ENCODE peak calls at places on chromosomes 16 and 17, in four cellular contexts. V is uterus, O is GM10248, K is fibroblast of pulmonary artery. D is an unnamed sample.

GRCh38 chr17:17304521-17304985 is 1.4 kb downstream of the NT5M start:
- DNase-seq in V (no peak), O (no peak), K (no peak), D (no peak)

GRCh38 chr16:10514369-10515055 is 65.9 kb downstream of the EMP2 start:
- DNase-seq in V (peak; percentile 57), O (peak; percentile 54), K (peak; percentile 82), D (peak; percentile 39)

GRCh38 chr17:61205931-61206330 is 193.7 kb upstream of the TBX2 start:
- DNase-seq in V (no peak), O (no peak), K (no peak), D (no peak)

GRCh38 chr16:676565-677297 is 1.3 kb downstream of the RHBDL1 start:
- DNase-seq in V (no peak), O (no peak), K (no peak), D (no peak)

GRCh38 chr16:13402601-13403000 is 501.2 kb downstream of the SHISA9 start:
- DNase-seq in V (no peak), O (no peak), K (no peak), D (no peak)

GRCh38 chr16:74505011-74505410 is 83.7 kb upstream of the CLEC18B start:
- DNase-seq in V (no peak), O (no peak), K (no peak), D (no peak)

GRCh38 chr16:10949424-10949970 is 5.1 kb downstream of the CLEC16A start:
- DNase-seq in V (no peak), O (no peak), K (peak; percentile 39), D (no peak)

GRCh38 chr16:59295474-59295873 is 561.4 kb upstream of the GOT2 start:
- DNase-seq in V (no peak), O (no peak), K (no peak), D (no peak)

GRCh38 chr17:66580178-66580577 is 254.7 kb upstream of the CACNG5 start:
- DNase-seq in V (peak; percentile 58), O (no peak), K (peak; percentile 40), D (no peak)

GRCh38 chr17:61701334-61701733 is 110.3 kb upstream of the NACA2 start:
- DNase-seq in V (no peak), O (no peak), K (no peak), D (no peak)

GRCh38 chr17:58311429-58311894 is 17.1 kb downstream of the TSPOAP1 start:
- DNase-seq in V (no peak), O (no peak), K (no peak), D (no peak)

GRCh38 chr17:31095239-31096105 is 695 bp downstream of the NF1 start:
- DNase-seq in V (peak; percentile 61), O (peak; percentile 50), K (peak; percentile 37), D (no peak)

GRCh38 chr17:28196637-28197036 is 122.4 kb upstream of the TMEM97 start:
- DNase-seq in V (no peak), O (no peak), K (no peak), D (no peak)

GRCh38 chr17:48546924-48547838 is 2.3 kb upstream of the HOXB2 start:
- DNase-seq in V (peak; percentile 81), O (no peak), K (no peak), D (no peak)

GRCh38 chr16:68062910-68063393 is 22.2 kb upstream of the NFATC3 start:
- DNase-seq in V (no peak), O (no peak), K (no peak), D (no peak)

DNA sequence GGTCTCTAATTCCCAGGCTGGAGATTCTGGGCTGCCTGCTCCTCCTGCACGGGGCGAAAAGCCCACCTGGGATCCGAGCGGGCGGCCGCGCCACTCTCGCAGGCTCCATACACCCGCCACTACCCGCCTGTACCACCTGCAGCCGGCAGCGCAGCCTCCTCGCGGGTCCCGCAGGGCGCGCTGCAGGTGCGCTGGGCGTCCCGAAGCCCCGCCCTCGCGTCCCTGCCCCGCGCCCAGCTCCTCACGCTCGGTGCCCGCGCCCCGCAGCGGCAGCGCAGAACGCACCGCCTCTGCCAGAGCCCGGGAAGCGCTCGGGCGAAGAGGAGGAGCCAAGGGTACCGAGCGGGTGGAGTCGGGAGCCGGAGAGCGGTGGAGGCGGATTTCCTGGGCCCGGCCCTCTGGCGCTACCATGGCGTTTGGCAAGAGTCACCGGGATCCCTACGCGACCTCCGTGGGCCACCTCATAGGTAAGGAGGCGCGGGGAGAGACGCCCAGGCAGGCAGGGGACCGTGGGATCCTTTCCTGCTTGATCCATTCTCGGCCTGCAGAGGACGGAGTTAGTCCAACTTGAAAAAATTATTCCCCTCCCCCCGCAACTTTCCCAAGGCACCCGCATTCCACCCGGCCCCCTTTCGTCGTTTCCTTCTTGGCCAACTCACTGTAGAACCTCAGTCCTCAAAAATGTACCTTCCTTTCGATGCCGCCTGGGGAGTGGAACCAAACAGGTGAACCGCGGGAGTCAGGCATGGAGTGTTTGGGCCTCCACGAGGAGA is at the start of gene TOM1L1:
- DNase-seq in V (peak; percentile 34), O (peak; percentile 24), K (peak; percentile 55), D (no peak)
- TF ChIP-seq CTCF in V (no peak), O (no peak), K (peak; percentile 9), D (no peak)

DNA sequence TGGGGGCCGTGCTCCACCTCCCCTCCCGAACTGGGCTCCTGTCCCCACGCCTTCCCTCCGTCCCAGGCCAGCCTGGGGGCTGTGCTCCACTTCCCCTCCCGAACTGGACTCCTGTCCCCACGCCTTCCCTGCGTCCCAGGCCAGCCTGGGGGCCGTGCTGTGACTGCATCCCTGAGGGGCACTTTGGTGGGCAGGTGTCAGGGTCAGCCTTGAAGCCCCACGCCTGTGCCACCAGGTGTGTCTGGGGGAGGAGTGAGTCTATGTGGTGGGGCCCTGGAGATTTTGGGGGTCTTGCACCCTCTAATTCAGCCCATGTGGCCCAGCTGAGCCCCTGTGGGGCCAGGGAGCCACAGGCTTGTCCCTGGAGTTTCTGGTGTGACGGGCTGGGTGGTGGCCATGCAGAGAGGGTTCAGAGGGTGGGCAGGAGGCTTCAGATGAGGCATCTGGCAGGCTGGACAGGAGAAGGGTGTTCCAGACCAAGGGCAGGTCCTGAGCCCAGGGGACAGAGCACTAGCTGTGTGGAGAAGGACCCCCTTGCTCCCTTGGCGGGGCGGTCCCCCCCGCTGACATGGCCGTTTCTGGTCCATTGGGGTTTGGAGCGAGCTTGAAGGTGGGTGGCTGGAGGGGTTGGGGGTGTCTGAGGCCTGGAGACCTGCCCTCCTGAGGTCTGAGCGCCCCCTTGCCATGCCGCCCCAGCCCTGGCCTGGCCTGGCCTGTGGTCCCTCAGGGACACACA is 8.2 kb downstream of the NHERF2 start:
- DNase-seq in V (no peak), O (no peak), K (no peak), D (no peak)
- TF ChIP-seq CTCF in V (no peak), O (no peak), K (no peak), D (no peak)

DNA sequence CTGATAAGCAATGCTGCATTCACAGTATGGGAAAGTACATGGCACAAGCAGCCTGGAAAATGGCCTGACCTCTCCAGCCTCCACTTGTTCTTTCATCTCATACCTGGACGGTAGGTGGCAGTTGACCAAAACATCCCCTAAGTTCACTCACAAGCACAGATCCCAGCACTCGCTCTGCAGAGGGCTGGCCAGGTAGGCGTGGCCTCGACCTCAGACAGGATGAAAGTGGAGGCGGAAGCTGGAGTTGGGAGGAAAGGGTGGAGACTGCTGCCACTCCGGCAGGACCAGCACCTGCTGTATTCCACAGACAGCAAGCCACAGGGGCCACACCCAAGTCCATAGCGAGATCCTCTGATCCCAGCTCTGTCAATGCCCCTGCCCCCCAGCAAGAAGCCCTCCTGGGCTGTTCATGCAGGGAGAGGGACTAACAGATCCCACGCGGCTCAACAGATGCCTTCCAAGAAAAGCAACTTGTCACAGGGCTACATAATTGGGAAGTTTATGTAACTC is 31.3 kb downstream of the ZCCHC14 start:
- DNase-seq in V (peak; percentile 40), O (peak; percentile 77), K (peak; percentile 39), D (no peak)
- TF ChIP-seq CTCF in V (no peak), O (peak; percentile 59), K (no peak), D (no peak)

GRCh38 chr17:65025288-65025687 is 31.3 kb downstream of the GNA13 start:
- DNase-seq in V (no peak), O (no peak), K (no peak), D (no peak)

GRCh38 chr17:65030618-65031017 is 25.9 kb downstream of the GNA13 start:
- DNase-seq in V (no peak), O (no peak), K (no peak), D (no peak)

GRCh38 chr17:65029605-65030308 is 26.8 kb downstream of the GNA13 start:
- DNase-seq in V (no peak), O (no peak), K (no peak), D (no peak)

GRCh38 chr17:65028537-65028843 is 28.1 kb downstream of the GNA13 start:
- DNase-seq in V (no peak), O (no peak), K (no peak), D (no peak)

GRCh38 chr17:65027305-65027704 is 29.2 kb downstream of the GNA13 start:
- DNase-seq in V (no peak), O (peak; percentile 62), K (peak; percentile 88), D (no peak)
- TF ChIP-seq CTCF in V (no peak), O (no peak), K (peak; percentile 49), D (peak; percentile 8)

DNA sequence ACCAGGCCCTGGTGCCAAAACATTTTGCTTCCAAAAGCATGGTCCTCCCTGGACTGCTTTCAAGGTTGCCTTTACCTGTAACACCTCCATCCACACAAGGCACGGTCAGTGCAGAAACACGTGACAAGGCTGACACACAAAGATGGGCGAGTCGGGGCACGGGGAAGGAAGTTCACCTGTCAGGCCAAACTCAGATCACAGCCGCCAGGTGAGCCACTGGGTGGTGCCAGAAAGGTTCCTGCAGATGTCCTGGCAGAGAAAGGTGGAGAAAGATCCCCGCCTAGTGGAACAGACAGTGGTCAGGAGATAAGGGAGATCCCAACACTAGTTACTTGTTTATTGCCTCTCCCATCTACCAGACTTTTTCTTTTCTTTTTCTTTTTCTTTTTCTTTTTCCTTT is 155.3 kb downstream of the AIPL1 start:
- DNase-seq in V (no peak), O (no peak), K (no peak), D (no peak)
- TF ChIP-seq CTCF in V (no peak), O (no peak), K (no peak), D (no peak)

DNA sequence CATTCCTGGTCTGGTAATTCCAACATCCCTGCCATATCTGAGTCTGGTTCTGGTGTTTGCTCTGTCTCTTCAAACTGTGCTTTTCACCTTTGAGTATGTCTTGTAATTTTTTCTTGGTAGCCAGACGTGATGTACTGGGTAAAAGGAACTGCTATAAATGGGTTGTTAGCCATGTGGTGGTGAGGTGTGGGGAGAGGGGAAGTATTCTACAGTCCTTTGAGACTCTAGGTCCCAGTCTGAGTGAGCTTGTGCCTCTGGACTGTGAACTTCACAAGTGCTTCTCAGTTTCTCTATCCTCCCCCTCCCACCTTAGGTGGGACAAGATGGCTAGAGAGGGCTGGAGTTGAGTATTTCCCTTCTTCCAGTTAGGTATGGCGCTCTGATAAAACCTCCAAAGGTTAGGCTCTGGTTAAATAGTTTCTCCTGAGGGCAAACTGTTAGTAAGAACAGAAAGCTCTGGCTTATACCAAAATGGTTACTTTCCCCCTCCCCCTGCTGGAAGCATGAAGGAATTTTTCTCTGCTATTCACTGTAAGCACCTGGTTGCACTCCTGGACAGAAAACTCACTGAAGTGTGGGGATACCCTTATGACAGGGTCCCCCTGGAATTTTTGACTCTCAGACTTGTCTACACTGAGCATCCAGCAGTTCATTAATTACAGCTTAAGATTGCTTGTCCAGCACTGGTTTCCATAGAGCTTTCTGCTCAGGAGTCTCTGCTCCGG is 87.8 kb downstream of the MARCHF10 start:
- DNase-seq in V (no peak), O (no peak), K (no peak), D (no peak)
- TF ChIP-seq CTCF in V (no peak), O (no peak), K (peak; percentile 34), D (no peak)

GRCh38 chr17:75404223-75404738 is 1.2 kb downstream of the GRB2 start:
- DNase-seq in V (peak; percentile 55), O (peak; percentile 47), K (peak; percentile 88), D (peak; percentile 50)
- TF ChIP-seq CTCF in V (peak; percentile 52), O (peak; percentile 63), K (peak; percentile 98), D (peak; percentile 95)